ENCODE peak calls at places on chromosomes 4 and X, in eight cellular contexts. P, V, W, C, X, D, L and Z are unnamed samples.

GRCh38 chrX:38175140-38175539 is 45.5 kb downstream of the SRPX start:
- DNase-seq in X (no peak), V (no peak), L (no peak), P (no peak), D (peak), W (peak), C (no peak), Z (no peak)

GRCh38 chr4:184370711-184371389 is 103.5 kb downstream of the IRF2 start:
- DNase-seq in W (no peak), V (no peak), L (no peak), X (no peak), C (no peak), P (no peak), D (no peak), Z (no peak)

GRCh38 chr4:139315221-139315675 is 13.0 kb upstream of the NDUFC1 start:
- DNase-seq in W (no peak), V (no peak), L (no peak), C (no peak), X (no peak), D (no peak), P (no peak), Z (no peak)

GRCh38 chr4:87896020-87896621 is 63.4 kb downstream of the MEPE start:
- DNase-seq in W (peak), C (no peak), D (peak), P (no peak), L (peak), V (no peak), X (peak), Z (peak)

GRCh38 chrX:74325130-74326059 is 21.4 kb downstream of the ZCCHC13 start:
- DNase-seq in X (no peak), L (no peak), D (no peak), P (no peak), C (no peak), V (no peak), W (no peak), Z (no peak)

GRCh38 chrX:81120936-81121351 is 80.8 kb downstream of the HMGN5 start:
- DNase-seq in D (peak), L (peak), P (no peak), X (peak), V (no peak), C (no peak), W (peak), Z (peak)

GRCh38 chr4:26021417-26022345 is 107.7 kb downstream of the SMIM20 start:
- DNase-seq in V (no peak), W (no peak), L (no peak), X (no peak), C (no peak), D (no peak), P (no peak), Z (no peak)

GRCh38 chrX:40098264-40099045 is 697 bp upstream of the BCOR start:
- DNase-seq in W (peak), V (peak), D (peak), L (peak), C (no peak), X (peak), P (peak), Z (no peak)

GRCh38 chr4:84648863-84649647 is 66.1 kb downstream of the CDS1 start:
- DNase-seq in C (no peak), V (no peak), W (no peak), D (no peak), P (peak), L (no peak), X (no peak), Z (no peak)

GRCh38 chr4:42104521-42104920 is 47.9 kb downstream of the BEND4 start:
- DNase-seq in C (no peak), X (no peak), W (no peak), D (no peak), V (no peak), L (no peak), P (no peak), Z (peak)

GRCh38 chr4:101187837-101188236 is 159.5 kb downstream of the PPP3CA start:
- DNase-seq in L (peak), V (no peak), W (no peak), C (no peak), X (no peak), P (no peak), D (no peak), Z (peak)

GRCh38 chrX:56343664-56344063 is 111.5 kb downstream of the KLF8 start:
- DNase-seq in W (no peak), D (no peak), V (no peak), C (no peak), L (no peak), X (no peak), P (no peak), Z (peak)

GRCh38 chrX:87526281-87526680 is 8.7 kb downstream of the KLHL4 start:
- DNase-seq in D (no peak), P (no peak), L (no peak), W (no peak), X (no peak), V (no peak), C (no peak), Z (no peak)

GRCh38 chr4:10045481-10045880 is 24.2 kb upstream of the SLC2A9 start:
- DNase-seq in C (no peak), V (no peak), X (no peak), D (peak), L (no peak), W (no peak), P (no peak), Z (no peak)

GRCh38 chr4:82415922-82416365 is 14.3 kb downstream of the HNRNPDL start:
- DNase-seq in W (no peak), V (no peak), C (no peak), L (no peak), P (no peak), D (no peak), X (no peak), Z (peak)

GRCh38 chr4:77990456-77990855 is 66.7 kb upstream of the FRAS1 start:
- DNase-seq in L (no peak), P (no peak), D (no peak), X (no peak), V (no peak), W (no peak), C (no peak), Z (no peak)

GRCh38 chrX:150062292-150063137 is 124.2 kb upstream of the EOLA2 start:
- DNase-seq in X (no peak), W (no peak), C (no peak), V (no peak), D (no peak), P (no peak), L (no peak), Z (no peak)

GRCh38 chr4:73477176-73477575 is 4.4 kb upstream of the AFM start:
- DNase-seq in X (no peak), D (no peak), P (peak), L (no peak), V (no peak), W (no peak), C (no peak), Z (no peak)

GRCh38 chr4:105088110-105088879 is 58.4 kb upstream of the TET2 start:
- DNase-seq in L (no peak), V (no peak), W (no peak), P (no peak), D (no peak), C (no peak), X (no peak), Z (no peak)

GRCh38 chrX:109732319-109732779 is 708 bp downstream of the ACSL4 start:
- DNase-seq in X (peak), D (peak), W (no peak), L (peak), P (no peak), V (no peak), C (no peak), Z (peak)

GRCh38 chr4:24434193-24434728 is 150.1 kb downstream of the DHX15 start:
- DNase-seq in V (no peak), C (no peak), X (no peak), D (no peak), W (no peak), P (no peak), L (no peak), Z (no peak)